ENCODE peak calls at places on chromosome 4, in eight cellular contexts. N, P, E, W, Y, L, A and C are unnamed samples.

GRCh38 chr4:185384877-185385465 is 10.8 kb downstream of the LRP2BP start:
- DNase-seq in N (no peak), P (no peak), E (no peak), W (no peak), Y (no peak), L (no peak), A (no peak), C (peak)

GRCh38 chr4:14853186-14853946 is 148.9 kb upstream of the CPEB2 start:
- DNase-seq in N (no peak), P (no peak), E (no peak), W (no peak), Y (peak), L (no peak), A (peak), C (peak)

GRCh38 chr4:137993232-137993631 is 248.9 kb downstream of the SLC7A11 start:
- DNase-seq in N (peak), P (no peak), E (no peak), W (no peak), Y (no peak), L (no peak), A (peak), C (no peak)

GRCh38 chr4:1446502-1447153 is 40.4 kb upstream of the NKX1-1 start:
- DNase-seq in N (no peak), P (no peak), E (no peak), W (no peak), Y (no peak), L (no peak), A (no peak), C (no peak)

GRCh38 chr4:4820739-4821138 is 38.7 kb upstream of the MSX1 start:
- DNase-seq in N (no peak), P (no peak), E (no peak), W (no peak), Y (no peak), L (no peak), A (no peak), C (no peak)

GRCh38 chr4:56575820-56576429 is 70.3 kb downstream of the ARL9 start:
- DNase-seq in N (no peak), P (no peak), E (no peak), W (no peak), Y (peak), L (no peak), A (peak), C (peak)

GRCh38 chr4:5511791-5512190 is 196.6 kb downstream of the EVC2 start:
- DNase-seq in N (no peak), P (no peak), E (no peak), W (no peak), Y (peak), L (no peak), A (peak), C (peak)

GRCh38 chr4:42768125-42768748 is 111.3 kb upstream of the ATP8A1 start:
- DNase-seq in N (no peak), P (peak), E (no peak), W (no peak), Y (no peak), L (no peak), A (no peak), C (no peak)

GRCh38 chr4:102817613-102818268 is 9.6 kb downstream of the UBE2D3 start:
- DNase-seq in N (no peak), P (no peak), E (no peak), W (no peak), Y (no peak), L (no peak), A (peak), C (no peak)

GRCh38 chr4:102823464-102823863 is 3.9 kb downstream of the UBE2D3 start:
- DNase-seq in N (no peak), P (no peak), E (no peak), W (no peak), Y (no peak), L (no peak), A (no peak), C (no peak)

GRCh38 chr4:102817021-102817605 is 10.2 kb downstream of the UBE2D3 start:
- DNase-seq in N (no peak), P (no peak), E (no peak), W (no peak), Y (no peak), L (no peak), A (peak), C (no peak)

GRCh38 chr4:102815981-102816380 is 11.4 kb downstream of the UBE2D3 start:
- DNase-seq in N (peak), P (no peak), E (no peak), W (no peak), Y (peak), L (no peak), A (peak), C (peak)

DNA sequence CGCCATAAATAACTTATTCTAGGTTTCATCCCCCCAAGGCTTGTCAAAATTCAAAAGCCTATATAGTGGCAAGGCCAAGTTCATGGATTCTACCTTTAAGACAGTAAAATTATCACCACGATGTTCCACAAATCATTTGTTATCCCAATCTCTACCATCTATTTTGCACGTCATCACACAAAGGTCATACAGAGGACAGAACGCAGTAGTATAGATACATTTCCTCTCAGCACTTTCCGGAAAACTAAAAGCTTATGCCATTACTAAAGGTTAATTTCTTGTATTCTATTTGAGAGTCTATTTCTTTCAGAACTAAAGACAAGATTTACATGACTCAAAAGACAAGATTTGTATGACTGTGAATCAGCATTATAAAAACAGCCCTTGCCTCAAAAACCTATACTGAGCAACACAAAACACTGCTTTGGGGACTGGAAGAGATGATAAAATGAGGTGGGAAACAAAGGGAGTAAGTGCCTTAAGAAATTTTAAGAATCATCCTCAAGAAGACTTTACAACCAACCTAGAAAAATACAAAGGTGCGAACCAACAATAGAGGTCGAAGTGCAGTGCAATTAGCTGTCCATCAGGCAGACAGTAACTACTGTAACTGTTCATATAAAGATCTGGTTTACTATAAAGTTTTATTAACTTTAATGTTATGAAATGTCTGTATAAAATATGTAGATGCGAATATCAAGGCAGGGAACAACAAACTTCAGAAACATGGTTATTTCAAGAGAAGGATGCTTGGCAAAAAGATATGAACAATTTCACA is 7.6 kb downstream of the UBE2D3 start:
- DNase-seq in N (no peak), P (no peak), E (no peak), W (no peak), Y (no peak), L (no peak), A (no peak), C (no peak)
- H3K4me3 ChIP-seq in N (no peak), P (no peak), E (peak), W (no peak), Y (peak), L (no peak), A (no peak), C (no peak)

GRCh38 chr4:167232805-167233522 is 1.3 kb downstream of the SPOCK3 start:
- DNase-seq in N (no peak), P (no peak), E (no peak), W (no peak), Y (peak), L (no peak), A (no peak), C (no peak)
- H3K4me3 ChIP-seq in N (peak), P (peak), E (peak), W (no peak), Y (no peak), L (no peak), A (peak), C (peak)

DNA sequence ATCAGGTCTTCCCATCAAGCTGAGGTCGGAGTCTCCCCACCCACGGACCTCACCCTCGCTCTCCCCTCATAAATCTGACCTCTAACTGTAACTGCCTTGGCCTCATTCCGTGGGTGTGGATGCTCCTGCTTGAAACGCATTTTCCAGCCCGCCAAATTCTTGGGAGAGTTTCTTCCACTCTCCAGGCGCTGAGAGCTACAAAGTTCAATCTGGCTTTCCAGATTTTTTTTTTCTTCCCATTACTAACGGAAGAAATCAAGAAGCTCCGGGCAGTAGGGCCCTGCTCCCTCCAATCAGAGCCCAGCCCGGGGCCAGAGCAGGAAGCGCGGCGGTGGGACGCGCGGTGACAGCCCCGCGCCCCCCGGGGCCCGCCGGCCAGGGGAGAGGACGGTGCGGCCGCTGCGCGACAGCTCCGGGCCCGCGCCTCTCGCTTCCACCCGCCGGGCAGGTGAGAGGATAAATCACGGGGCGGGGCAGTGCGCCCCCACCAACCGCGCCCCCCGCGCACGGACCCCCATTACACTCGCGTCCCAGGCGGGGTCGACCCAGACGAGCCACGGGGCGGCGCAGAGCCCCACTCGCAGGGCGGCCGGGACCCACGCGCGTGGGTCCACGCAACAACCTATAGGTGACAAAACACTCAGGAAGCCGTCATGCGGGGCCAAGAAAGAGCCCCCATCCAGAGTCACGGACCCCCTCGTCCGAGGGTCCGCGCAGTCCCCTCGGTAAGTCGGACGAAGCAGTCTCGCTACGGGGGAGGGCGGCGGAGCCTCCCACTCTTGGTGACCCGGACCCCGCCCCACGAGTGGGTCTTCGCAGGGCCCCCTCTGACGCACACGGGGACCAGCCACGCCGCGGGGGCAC is 916 bp downstream of the AFAP1 start:
- DNase-seq in N (peak), P (no peak), E (peak), W (peak), Y (peak), L (no peak), A (peak), C (peak)
- H3K4me3 ChIP-seq in N (peak), P (peak), E (peak), W (peak), Y (peak), L (peak), A (peak), C (peak)

DNA sequence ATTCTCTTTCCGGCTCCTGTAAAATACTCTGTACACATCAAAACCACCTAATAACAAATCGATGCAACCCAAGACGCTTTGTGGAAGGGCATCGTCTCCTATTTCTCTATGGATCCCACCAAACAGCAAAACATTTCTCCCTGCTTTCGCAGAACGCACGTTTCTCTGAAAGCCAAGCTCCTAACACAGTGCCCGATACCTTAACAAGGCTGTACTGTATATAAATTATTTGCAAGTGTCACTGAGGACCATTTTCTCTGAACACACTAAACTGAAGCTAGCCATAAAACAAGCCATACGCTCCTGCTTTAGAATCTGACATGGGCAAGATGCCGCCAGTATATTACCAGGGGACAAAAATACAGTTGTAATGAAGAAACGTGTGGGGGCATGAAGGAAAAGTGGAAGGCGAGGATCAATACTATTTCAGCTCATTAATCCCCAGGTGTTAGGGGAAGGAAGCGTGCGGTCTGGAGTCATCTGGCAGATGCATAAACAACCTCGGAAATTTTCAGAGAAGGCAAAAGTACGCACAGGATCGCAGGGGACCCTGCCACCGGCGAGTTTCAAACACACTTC is 715 bp downstream of the KCNIP4 start:
- DNase-seq in N (no peak), P (no peak), E (no peak), W (no peak), Y (no peak), L (no peak), A (no peak), C (no peak)
- H3K4me3 ChIP-seq in N (no peak), P (peak), E (peak), W (peak), Y (peak), L (peak), A (no peak), C (peak)

GRCh38 chr4:38618510-38618909 is 45.5 kb upstream of the KLF3 start:
- DNase-seq in N (no peak), P (no peak), E (no peak), W (no peak), Y (no peak), L (no peak), A (no peak), C (no peak)

GRCh38 chr4:38621004-38621684 is 42.9 kb upstream of the KLF3 start:
- DNase-seq in N (peak), P (no peak), E (no peak), W (peak), Y (peak), L (no peak), A (peak), C (peak)

GRCh38 chr4:38621831-38622230 is 42.2 kb upstream of the KLF3 start:
- DNase-seq in N (no peak), P (no peak), E (no peak), W (no peak), Y (no peak), L (no peak), A (no peak), C (no peak)

GRCh38 chr4:38620025-38620424 is 44.0 kb upstream of the KLF3 start:
- DNase-seq in N (no peak), P (no peak), E (no peak), W (no peak), Y (peak), L (no peak), A (no peak), C (peak)

DNA sequence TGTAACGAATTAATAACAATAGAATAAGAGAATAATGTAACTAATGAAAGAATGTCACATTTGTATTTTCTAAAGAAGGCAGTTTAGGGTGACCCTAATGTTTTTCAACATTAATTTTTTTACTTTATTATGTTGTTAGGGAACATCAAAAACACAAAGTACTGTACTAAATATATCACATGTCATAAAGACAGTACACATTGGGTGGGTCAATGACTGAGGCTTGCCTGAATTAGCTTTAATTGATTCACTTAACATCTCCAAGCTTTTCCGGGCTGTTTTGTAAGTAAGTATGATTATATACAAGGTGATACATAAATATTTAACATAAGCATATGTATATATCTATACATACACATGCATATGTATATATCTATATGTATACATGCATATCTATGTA is 43.5 kb upstream of the KLF3 start:
- DNase-seq in N (no peak), P (no peak), E (no peak), W (no peak), Y (peak), L (no peak), A (no peak), C (no peak)
- H3K4me3 ChIP-seq in N (no peak), P (no peak), E (no peak), W (no peak), Y (no peak), L (no peak), A (no peak), C (no peak)

GRCh38 chr4:17812801-17813200 is 2.0 kb downstream of the NCAPG start:
- DNase-seq in N (no peak), P (no peak), E (no peak), W (no peak), Y (peak), L (no peak), A (no peak), C (no peak)
- H3K4me3 ChIP-seq in N (peak), P (no peak), E (no peak), W (no peak), Y (no peak), L (peak), A (no peak), C (peak)